ENCODE peak calls at places on chromosomes 11 and 22, in eight cellular contexts. W is dorsolateral prefrontal cortex; T is astrocyte of the cerebellum; Q is D341Med; X is stimulated activated CD4-positive, alpha-beta T cell treated with anti-CD3 and anti-CD28 coated beads, Interleukin-4, amount 100 ng/mL, for 48 hours; O is activated T-helper 1 cell treated with anti-CD3 and anti-CD28 coated beads, Interleukin-2, amount 50 U/mL, for 16 hours; J is NAMALWA; L is T-cell. R is an unnamed sample.

GRCh38 chr22:41550952-41551491 is 6.8 kb upstream of the POLR3H start:
- DNase-seq in W (no peak), T (no peak), Q (no peak), X (no peak), O (no peak), J (no peak), L (no peak), R (no peak)

GRCh38 chr11:58024601-58025091 is 965 bp downstream of the OR9Q1 start:
- DNase-seq in W (no peak), T (no peak), Q (no peak), X (no peak), O (no peak), J (no peak), L (no peak), R (no peak)

GRCh38 chr11:66850235-66850587 is 6.7 kb upstream of the LRFN4 start:
- DNase-seq in W (no peak), T (no peak), Q (no peak), X (no peak), O (no peak), J (no peak), L (no peak), R (no peak)

GRCh38 chr11:126840201-126840886 is 160.2 kb downstream of the KIRREL3 start:
- DNase-seq in W (no peak), T (no peak), Q (no peak), X (no peak), O (no peak), J (no peak), L (no peak), R (no peak)

GRCh38 chr11:38718049-38718448 is 2120.0 kb upstream of the RAG2 start:
- DNase-seq in W (no peak), T (no peak), Q (no peak), X (no peak), O (no peak), J (no peak), L (no peak), R (no peak)

GRCh38 chr11:132036751-132037466 is 666.5 kb downstream of the NTM start:
- DNase-seq in W (no peak), T (no peak), Q (no peak), X (no peak), O (no peak), J (no peak), L (no peak), R (no peak)

GRCh38 chr11:33723238-33723881 is 12.9 kb downstream of the CD59 start:
- DNase-seq in W (no peak), T (no peak), Q (no peak), X (no peak), O (no peak), J (no peak), L (no peak), R (no peak)

GRCh38 chr11:126518130-126518995 is 162.9 kb downstream of the ST3GAL4 start:
- DNase-seq in W (no peak), T (no peak), Q (no peak), X (no peak), O (no peak), J (no peak), L (no peak), R (no peak)

GRCh38 chr11:75298191-75298590 is 53.3 kb downstream of the ARRB1 start:
- DNase-seq in W (no peak), T (no peak), Q (no peak), X (no peak), O (no peak), J (no peak), L (no peak), R (no peak)

GRCh38 chr11:11265994-11266606 is 87.0 kb downstream of the CSNK2A3 start:
- DNase-seq in W (no peak), T (no peak), Q (peak; percentile 64), X (peak; percentile 73), O (peak; percentile 24), J (peak; percentile 70), L (peak; percentile 47), R (peak; percentile 41)

GRCh38 chr11:69133251-69133650 is 22.5 kb upstream of the SMIM38 start:
- DNase-seq in W (no peak), T (no peak), Q (no peak), X (no peak), O (no peak), J (no peak), L (no peak), R (no peak)

GRCh38 chr11:105000797-105001196 is 22.2 kb downstream of the CASP5 start:
- DNase-seq in W (no peak), T (no peak), Q (peak; percentile 35), X (peak; percentile 38), O (peak; percentile 28), J (peak; percentile 40), L (peak; percentile 46), R (no peak)

GRCh38 chr11:8913961-8914660 is 3.1 kb downstream of the AKIP1 start:
- DNase-seq in W (peak; percentile 54), T (no peak), Q (peak; percentile 70), X (no peak), O (peak; percentile 15), J (peak; percentile 74), L (no peak), R (no peak)

GRCh38 chr22:34845391-34845790 is 220.6 kb upstream of the ISX start:
- DNase-seq in W (no peak), T (no peak), Q (no peak), X (no peak), O (no peak), J (no peak), L (no peak), R (no peak)

GRCh38 chr11:3030289-3031070 is 26.7 kb downstream of the CARS1 start:
- DNase-seq in W (no peak), T (no peak), Q (no peak), X (no peak), O (no peak), J (no peak), L (no peak), R (no peak)

GRCh38 chr22:32958021-32958420 is 100.2 kb downstream of the SYN3 start:
- DNase-seq in W (no peak), T (no peak), Q (no peak), X (no peak), O (no peak), J (no peak), L (no peak), R (no peak)

GRCh38 chr11:45856044-45856468 is 8.8 kb downstream of the CRY2 start:
- DNase-seq in W (no peak), T (no peak), Q (no peak), X (no peak), O (no peak), J (no peak), L (no peak), R (no peak)

GRCh38 chr22:49027122-49027670 is 800.5 kb downstream of the BRD1 start:
- DNase-seq in W (no peak), T (no peak), Q (no peak), X (no peak), O (no peak), J (no peak), L (no peak), R (no peak)

GRCh38 chr11:85823816-85824215 is 12.9 kb upstream of the SYTL2 start:
- DNase-seq in W (no peak), T (no peak), Q (no peak), X (no peak), O (peak; percentile 41), J (no peak), L (peak; percentile 66), R (no peak)

GRCh38 chr11:46677991-46678740 is 22.3 kb downstream of the ARHGAP1 start:
- DNase-seq in W (no peak), T (no peak), Q (no peak), X (no peak), O (no peak), J (peak; percentile 40), L (no peak), R (no peak)

GRCh38 chr11:315516-315994 is 1.7 kb downstream of the IFITM1 start:
- DNase-seq in W (peak; percentile 33), T (no peak), Q (no peak), X (no peak), O (no peak), J (no peak), L (no peak), R (no peak)

GRCh38 chr22:23180301-23180892 is at the start of gene BCR:
- DNase-seq in W (peak; percentile 82), T (no peak), Q (peak; percentile 91), X (peak; percentile 31), O (peak; percentile 48), J (peak; percentile 75), L (peak; percentile 49), R (peak; percentile 53)

GRCh38 chr11:123505546-123506299 is 75.7 kb downstream of the GRAMD1B start:
- DNase-seq in W (no peak), T (no peak), Q (peak; percentile 81), X (no peak), O (no peak), J (no peak), L (no peak), R (no peak)

GRCh38 chr11:44608654-44609027 is 43.2 kb downstream of the CD82 start:
- DNase-seq in W (no peak), T (no peak), Q (no peak), X (no peak), O (no peak), J (peak; percentile 27), L (no peak), R (no peak)

GRCh38 chr11:104668797-104669463 is 229.3 kb downstream of the CASP12 start:
- DNase-seq in W (no peak), T (peak; percentile 78), Q (no peak), X (no peak), O (no peak), J (no peak), L (no peak), R (no peak)

GRCh38 chr11:13384837-13385417 is 78.1 kb downstream of the BTBD10 start:
- DNase-seq in W (peak; percentile 45), T (peak; percentile 44), Q (peak; percentile 56), X (no peak), O (no peak), J (peak; percentile 72), L (no peak), R (peak; percentile 16)